ENCODE peak calls at places on chromosomes 12 and 14, in eight cellular contexts. D, X, Y, C, G, E, S and L are unnamed samples.

GRCh38 chr12:49283541-49284429 is 11.2 kb upstream of the PRPH start:
- DNase-seq in D (no peak), X (no peak), Y (no peak), C (no peak), G (no peak), E (no peak), S (no peak), L (no peak)

GRCh38 chr12:1620093-1620492 is 8.9 kb upstream of the WNT5B start:
- DNase-seq in D (no peak), X (no peak), Y (no peak), C (no peak), G (no peak), E (no peak), S (no peak), L (no peak)

GRCh38 chr12:8566525-8566924 is 25.8 kb upstream of the CLEC4E start:
- DNase-seq in D (no peak), X (no peak), Y (no peak), C (no peak), G (no peak), E (no peak), S (no peak), L (no peak)

GRCh38 chr14:74567219-74567618 is 44.8 kb downstream of the LTBP2 start:
- DNase-seq in D (no peak), X (no peak), Y (no peak), C (no peak), G (no peak), E (no peak), S (no peak), L (no peak)

GRCh38 chr14:104917992-104918391 is 6.7 kb upstream of the PLD4 start:
- DNase-seq in D (no peak), X (peak), Y (no peak), C (no peak), G (no peak), E (no peak), S (no peak), L (no peak)

GRCh38 chr14:29528889-29529288 is 398.8 kb downstream of the PRKD1 start:
- DNase-seq in D (peak), X (peak), Y (no peak), C (no peak), G (no peak), E (no peak), S (no peak), L (no peak)

GRCh38 chr12:104464899-104465298 is 8.2 kb downstream of the CHST11 start:
- DNase-seq in D (no peak), X (no peak), Y (no peak), C (no peak), G (no peak), E (no peak), S (no peak), L (no peak)

GRCh38 chr14:72688990-72689677 is 204.8 kb downstream of the DPF3 start:
- DNase-seq in D (no peak), X (no peak), Y (no peak), C (no peak), G (no peak), E (no peak), S (no peak), L (no peak)

GRCh38 chr14:62002636-62003035 is 240.4 kb downstream of the SNAPC1 start:
- DNase-seq in D (no peak), X (no peak), Y (no peak), C (no peak), G (no peak), E (no peak), S (no peak), L (no peak)